ENCODE peak calls at places on chromosomes 1 and 21, in eight cellular contexts. G is C1 segment of cervical spinal cord; I is HuH-7; O is HS-27A; S is stimulated activated CD4-positive, alpha-beta T cell treated with anti-CD3 and anti-CD28 coated beads, Interleukin-1b, Interleukin-23, amount 100 ng/mL, for 24 hours; P is HTR-8/SVneo; Q is stomach; T is COLO829. L is an unnamed sample.

GRCh38 chr1:205267306-205267902 is 39.7 kb downstream of the TMCC2 start:
- DNase-seq in G (no peak), I (no peak), O (no peak), S (no peak), P (no peak), Q (no peak), T (no peak), L (no peak)

GRCh38 chr1:29674625-29675326 is 438.5 kb downstream of the PTPRU start:
- DNase-seq in G (no peak), I (no peak), O (no peak), S (no peak), P (no peak), Q (peak; percentile 21), T (no peak), L (no peak)

GRCh38 chr21:46599251-46599572 is 5.7 kb downstream of the S100B start:
- DNase-seq in G (no peak), I (no peak), O (no peak), S (no peak), P (no peak), Q (no peak), T (peak; percentile 49), L (peak; percentile 46)

GRCh38 chr1:9996624-9997582 is at the start of gene RBP7:
- DNase-seq in G (no peak), I (peak; percentile 52), O (no peak), S (no peak), P (peak; percentile 47), Q (peak; percentile 26), T (no peak), L (no peak)

GRCh38 chr1:58848818-58849411 is 65.1 kb upstream of the JUN start:
- DNase-seq in G (peak; percentile 37), I (no peak), O (peak; percentile 97), S (no peak), P (peak; percentile 76), Q (peak; percentile 53), T (peak; percentile 71), L (peak; percentile 100)

GRCh38 chr1:225817611-225818061 is 7.7 kb downstream of the EPHX1 start:
- DNase-seq in G (peak; percentile 81), I (no peak), O (peak; percentile 57), S (no peak), P (peak; percentile 50), Q (peak; percentile 93), T (peak; percentile 74), L (peak; percentile 79)

GRCh38 chr1:16905112-16905855 is 9.5 kb downstream of the RNU1-2 start:
- DNase-seq in G (peak; percentile 33), I (peak; percentile 21), O (peak; percentile 93), S (no peak), P (no peak), Q (no peak), T (peak; percentile 81), L (peak; percentile 97)

GRCh38 chr1:164417016-164417704 is 141.8 kb upstream of the PBX1 start:
- DNase-seq in G (no peak), I (no peak), O (no peak), S (no peak), P (no peak), Q (no peak), T (no peak), L (no peak)

GRCh38 chr21:42088658-42089057 is 17.5 kb downstream of the UMODL1 start:
- DNase-seq in G (no peak), I (no peak), O (no peak), S (no peak), P (no peak), Q (no peak), T (no peak), L (no peak)

GRCh38 chr1:113946112-113946511 is 17.0 kb downstream of the HIPK1 start:
- DNase-seq in G (no peak), I (no peak), O (no peak), S (no peak), P (no peak), Q (no peak), T (no peak), L (no peak)

GRCh38 chr1:205849619-205850355 is at the start of gene PM20D1:
- DNase-seq in G (no peak), I (no peak), O (no peak), S (peak; percentile 34), P (no peak), Q (peak; percentile 67), T (no peak), L (no peak)

GRCh38 chr1:203324103-203325003 is 19.0 kb downstream of the BTG2 start:
- DNase-seq in G (peak; percentile 39), I (no peak), O (no peak), S (no peak), P (no peak), Q (no peak), T (no peak), L (no peak)

GRCh38 chr21:16196521-16197208 is 466.9 kb downstream of the USP25 start:
- DNase-seq in G (no peak), I (no peak), O (no peak), S (no peak), P (no peak), Q (no peak), T (no peak), L (no peak)

GRCh38 chr21:17607684-17608083 is 5.0 kb downstream of the BTG3 start:
- DNase-seq in G (no peak), I (no peak), O (no peak), S (no peak), P (no peak), Q (no peak), T (no peak), L (no peak)

GRCh38 chr1:23555949-23556640 is 3.2 kb downstream of the ID3 start:
- DNase-seq in G (peak; percentile 25), I (no peak), O (no peak), S (no peak), P (no peak), Q (no peak), T (no peak), L (peak; percentile 79)

GRCh38 chr21:43598416-43599120 is 60.7 kb downstream of the HSF2BP start:
- DNase-seq in G (no peak), I (no peak), O (no peak), S (no peak), P (peak; percentile 45), Q (no peak), T (no peak), L (no peak)

GRCh38 chr1:174606471-174606870 is 158.7 kb downstream of the GPR52 start:
- DNase-seq in G (no peak), I (no peak), O (no peak), S (no peak), P (no peak), Q (no peak), T (no peak), L (no peak)

GRCh38 chr21:27320868-27321267 is 354.0 kb upstream of the ADAMTS5 start:
- DNase-seq in G (no peak), I (no peak), O (no peak), S (no peak), P (no peak), Q (no peak), T (peak; percentile 20), L (no peak)

GRCh38 chr1:22729400-22729773 is 18.7 kb downstream of the EPHB2 start:
- DNase-seq in G (no peak), I (no peak), O (no peak), S (no peak), P (no peak), Q (no peak), T (no peak), L (no peak)

L was measured in HT1080.